ENCODE peak calls at places on chromosomes 16 and 17, in six cellular contexts. F is psoas muscle; L is NCI-H446; I is activated CD4-positive, CD25-positive, alpha-beta regulatory T cell treated with anti-CD3 and anti-CD28 coated beads, Interleukin-2, amount 50 U/mL, for 72 hours; N is NCI-H774; H is heart right ventricle. Z is an unnamed sample.

GRCh38 chr17:56297142-56297541 is 143.9 kb downstream of the ANKFN1 start:
- DNase-seq in F (no peak), L (no peak), I (no peak), N (no peak), H (no peak), Z (no peak)

GRCh38 chr17:79983456-79983855 is 52.2 kb downstream of the TBC1D16 start:
- DNase-seq in F (peak; percentile 19), L (no peak), I (no peak), N (no peak), H (no peak), Z (peak; percentile 14)

GRCh38 chr17:3916013-3916696 is at the start of gene P2RX1:
- DNase-seq in F (no peak), L (no peak), I (no peak), N (no peak), H (no peak), Z (peak; percentile 60)

GRCh38 chr17:40510328-40510648 is 8.9 kb upstream of the TNS4 start:
- DNase-seq in F (peak; percentile 91), L (peak; percentile 17), I (no peak), N (no peak), H (no peak), Z (no peak)

GRCh38 chr16:83115491-83116232 is 488.9 kb downstream of the CDH13 start:
- DNase-seq in F (no peak), L (no peak), I (no peak), N (no peak), H (no peak), Z (no peak)

GRCh38 chr17:27983853-27984252 is 58.6 kb upstream of the NLK start:
- DNase-seq in F (no peak), L (no peak), I (no peak), N (no peak), H (no peak), Z (no peak)

GRCh38 chr16:82016964-82017363 is 5.7 kb upstream of the SDR42E1 start:
- DNase-seq in F (no peak), L (no peak), I (no peak), N (no peak), H (no peak), Z (no peak)

GRCh38 chr16:17305694-17306093 is 165.1 kb downstream of the XYLT1 start:
- DNase-seq in F (no peak), L (no peak), I (peak; percentile 55), N (no peak), H (no peak), Z (no peak)

GRCh38 chr16:80265624-80266306 is 275.0 kb upstream of the DYNLRB2 start:
- DNase-seq in F (no peak), L (no peak), I (no peak), N (no peak), H (no peak), Z (no peak)

GRCh38 chr16:726438-727290 is at the start of the genes CCDC78 and HAGHL:
- DNase-seq in F (no peak), L (no peak), I (peak; percentile 67), N (no peak), H (peak; percentile 73), Z (peak; percentile 78)

GRCh38 chr16:24610421-24610765 is 71.0 kb downstream of the RBBP6 start:
- DNase-seq in F (peak; percentile 62), L (no peak), I (no peak), N (no peak), H (peak; percentile 32), Z (peak; percentile 46)

GRCh38 chr17:57645950-57646686 is 99.0 kb downstream of the CCDC182 start:
- DNase-seq in F (no peak), L (no peak), I (no peak), N (no peak), H (no peak), Z (no peak)